ENCODE peak calls at places on chromosomes 7 and 10, in ten cellular contexts. L, K, P, A, G, I, R, U, W and B are unnamed samples.

GRCh38 chr7:121153995-121154394 is 165.5 kb downstream of the CPED1 start:
- DNase-seq in L (no peak), K (no peak), P (no peak), A (no peak), G (no peak), I (no peak), R (no peak), U (no peak), W (no peak), B (no peak)

GRCh38 chr7:66429498-66430163 is 199.1 kb upstream of the KCTD7 start:
- DNase-seq in L (no peak), K (no peak), P (no peak), A (no peak), G (no peak), I (no peak), R (no peak), U (peak; percentile 13), W (peak; percentile 19), B (no peak)

GRCh38 chr7:47672966-47673365 is 91.1 kb upstream of the TNS3 start:
- DNase-seq in L (no peak), K (no peak), P (no peak), A (no peak), G (no peak), I (no peak), R (no peak), U (no peak), W (peak; percentile 41), B (no peak)

GRCh38 chr10:3347413-3348147 is 175.0 kb upstream of the PITRM1 start:
- DNase-seq in L (no peak), K (no peak), P (no peak), A (no peak), G (no peak), I (no peak), R (no peak), U (no peak), W (no peak), B (peak; percentile 32)

GRCh38 chr7:135833642-135834041 is 85.0 kb upstream of the FAM180A start:
- DNase-seq in L (no peak), K (no peak), P (no peak), A (no peak), G (no peak), I (no peak), R (no peak), U (no peak), W (no peak), B (no peak)

GRCh38 chr7:25949672-25950487 is 202.1 kb upstream of the NFE2L3 start:
- DNase-seq in L (no peak), K (no peak), P (no peak), A (peak; percentile 65), G (peak; percentile 12), I (peak; percentile 54), R (peak; percentile 36), U (no peak), W (no peak), B (peak; percentile 91)

GRCh38 chr7:101125989-101126650 is 784 bp upstream of the SERPINE1 start:
- DNase-seq in L (no peak), K (peak; percentile 90), P (peak; percentile 91), A (peak; percentile 23), G (no peak), I (peak; percentile 27), R (peak; percentile 44), U (peak; percentile 93), W (no peak), B (no peak)

GRCh38 chr10:98425511-98426352 is 10.8 kb upstream of the PYROXD2 start:
- DNase-seq in L (peak; percentile 77), K (peak; percentile 47), P (peak; percentile 64), A (peak; percentile 56), G (peak; percentile 18), I (peak; percentile 53), R (no peak), U (peak; percentile 24), W (peak; percentile 54), B (no peak)

GRCh38 chr7:28410628-28411578 is 1.4 kb upstream of the CREB5 start:
- DNase-seq in L (no peak), K (peak; percentile 70), P (no peak), A (peak; percentile 23), G (peak; percentile 6), I (no peak), R (no peak), U (peak; percentile 33), W (peak; percentile 37), B (no peak)

GRCh38 chr10:21495002-21495685 is 30.3 kb downstream of the SKIDA1 start:
- DNase-seq in L (no peak), K (no peak), P (no peak), A (no peak), G (no peak), I (no peak), R (no peak), U (no peak), W (no peak), B (no peak)

GRCh38 chr7:77393261-77393660 is 22.9 kb downstream of the GSAP start:
- DNase-seq in L (no peak), K (no peak), P (no peak), A (no peak), G (no peak), I (no peak), R (no peak), U (peak; percentile 100), W (peak; percentile 96), B (no peak)

GRCh38 chr7:77395543-77395942 is 20.6 kb downstream of the GSAP start:
- DNase-seq in L (no peak), K (no peak), P (no peak), A (no peak), G (no peak), I (no peak), R (no peak), U (no peak), W (no peak), B (no peak)

GRCh38 chr7:77396894-77397547 is 19.1 kb downstream of the GSAP start:
- DNase-seq in L (no peak), K (no peak), P (no peak), A (no peak), G (no peak), I (no peak), R (no peak), U (no peak), W (no peak), B (no peak)

GRCh38 chr7:77391230-77391629 is 24.9 kb downstream of the GSAP start:
- DNase-seq in L (no peak), K (no peak), P (no peak), A (no peak), G (no peak), I (no peak), R (no peak), U (no peak), W (no peak), B (no peak)

DNA sequence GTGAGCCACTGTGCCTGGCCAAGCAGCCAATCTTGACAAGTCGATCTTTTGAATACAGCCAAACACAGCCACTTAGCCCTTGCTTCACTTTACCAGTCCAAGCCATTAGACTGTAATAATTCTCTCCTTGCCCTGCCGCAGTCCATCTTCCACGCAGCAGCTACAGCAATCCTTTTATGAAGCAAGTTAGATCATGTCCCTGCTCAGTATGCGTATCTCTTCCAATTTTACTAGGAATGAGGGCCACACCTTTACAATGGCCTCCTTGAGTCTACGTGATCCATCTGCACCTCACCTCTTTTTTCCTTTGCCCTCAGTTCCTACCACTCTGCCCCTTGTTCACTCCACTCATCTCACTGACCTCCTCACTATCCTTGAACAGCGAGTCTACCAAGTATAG is 22.2 kb downstream of the GSAP start:
- DNase-seq in L (no peak), K (no peak), P (no peak), A (no peak), G (no peak), I (no peak), R (no peak), U (no peak), W (no peak), B (no peak)
- H3K27ac ChIP-seq in L (no peak overlapping the region), K (no peak overlapping the region), P (no peak overlapping the region), A (no peak overlapping the region), G (no peak overlapping the region), I (no peak overlapping the region), R (no peak overlapping the region), U (peak overlapping the region; percentile 33), W (peak overlapping the region; percentile 88), B (no peak overlapping the region)

DNA sequence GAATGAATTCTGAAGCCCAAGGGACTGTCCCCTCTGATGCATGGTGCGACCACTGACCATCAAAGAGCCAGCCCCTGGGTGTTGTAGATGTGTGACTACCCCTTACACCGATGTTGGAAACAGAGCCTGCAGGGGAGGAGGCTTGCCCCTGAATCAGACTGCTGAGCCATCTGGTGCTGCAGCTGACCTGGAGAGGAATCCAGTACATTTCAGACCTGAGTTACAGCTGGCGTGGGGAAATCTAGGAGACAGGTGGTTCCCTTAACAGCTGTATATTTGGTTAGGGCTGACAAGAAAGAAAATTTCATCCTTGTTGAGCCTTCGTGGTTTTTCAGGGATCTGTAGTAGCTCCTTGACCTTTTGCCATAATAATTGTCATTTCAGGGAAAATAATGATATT is 195.5 kb downstream of the CELF2 start:
- DNase-seq in L (peak; percentile 6), K (no peak), P (no peak), A (no peak), G (no peak), I (no peak), R (no peak), U (no peak), W (no peak), B (no peak)
- H3K27ac ChIP-seq in L (no peak overlapping the region), K (peak overlapping the region; percentile 33), P (no peak overlapping the region), A (no peak overlapping the region), G (no peak overlapping the region), I (no peak overlapping the region), R (no peak overlapping the region), U (no peak overlapping the region), W (no peak overlapping the region), B (no peak overlapping the region)

GRCh38 chr10:29698766-29699490 is 64.2 kb upstream of the SVIL start:
- DNase-seq in L (no peak), K (no peak), P (no peak), A (no peak), G (no peak), I (no peak), R (no peak), U (no peak), W (no peak), B (no peak)

GRCh38 chr10:29699621-29700020 is 64.8 kb upstream of the SVIL start:
- DNase-seq in L (no peak), K (no peak), P (no peak), A (no peak), G (no peak), I (no peak), R (no peak), U (no peak), W (no peak), B (no peak)

GRCh38 chr10:29702288-29703164 is 67.8 kb upstream of the SVIL start:
- DNase-seq in L (no peak), K (peak; percentile 45), P (no peak), A (no peak), G (no peak), I (no peak), R (no peak), U (no peak), W (no peak), B (no peak)

GRCh38 chr10:29703276-29703675 is 68.5 kb upstream of the SVIL start:
- DNase-seq in L (no peak), K (no peak), P (no peak), A (no peak), G (no peak), I (no peak), R (no peak), U (no peak), W (no peak), B (peak; percentile 27)
- H3K27ac ChIP-seq in L (no peak overlapping the region), K (peak overlapping the region; percentile 37), P (no peak overlapping the region), A (peak overlapping the region; percentile 29), G (no peak overlapping the region), I (peak overlapping the region; percentile 2), R (no peak overlapping the region), U (no peak overlapping the region), W (no peak overlapping the region), B (no peak overlapping the region)

GRCh38 chr10:124745257-124745656 is 1.1 kb upstream of the FAM53B start:
- DNase-seq in L (no peak), K (no peak), P (no peak), A (no peak), G (no peak), I (no peak), R (no peak), U (no peak), W (no peak), B (no peak)
- H3K27ac ChIP-seq in L (no peak overlapping the region), K (no peak overlapping the region), P (peak overlapping the region; percentile 95), A (peak overlapping the region; percentile 94), G (no peak overlapping the region), I (peak overlapping the region; percentile 90), R (no peak overlapping the region), U (peak overlapping the region; percentile 64), W (no peak overlapping the region), B (peak overlapping the region; percentile 88)